ENCODE peak calls at places on chromosome 21, in six cellular contexts. Y is upper lobe of right lung, R is OCI-LY7, X is ovary, J is hepatocyte, U is HL-60. E is an unnamed sample.

GRCh38 chr21:41032536-41032935 is 135.4 kb upstream of the BACE2 start:
- DNase-seq in J (no peak), X (no peak), R (no peak), Y (no peak), U (no peak), E (no peak)

GRCh38 chr21:42193721-42194120 is 25.2 kb upstream of the ABCG1 start:
- DNase-seq in J (no peak), Y (no peak), U (no peak), X (no peak), R (no peak), E (no peak)

GRCh38 chr21:39531777-39532333 is 80.1 kb downstream of the SH3BGR start:
- DNase-seq in J (no peak), Y (no peak), X (no peak), R (no peak), U (no peak), E (no peak)

GRCh38 chr21:14088391-14088790 is 122.4 kb downstream of the LIPI start:
- DNase-seq in X (no peak), J (no peak), Y (no peak), R (no peak), U (no peak), E (no peak)

GRCh38 chr21:21188513-21189188 is 190.4 kb downstream of the NCAM2 start:
- DNase-seq in X (no peak), U (no peak), Y (no peak), R (no peak), J (no peak), E (no peak)

GRCh38 chr21:37063433-37063832 is 9.4 kb downstream of the PIGP start:
- DNase-seq in J (no peak), Y (no peak), R (no peak), X (no peak), U (no peak), E (no peak)

GRCh38 chr21:39051561-39051949 is 131.7 kb downstream of the PSMG1 start:
- DNase-seq in J (no peak), R (no peak), X (no peak), U (no peak), Y (no peak), E (peak; percentile 37)

GRCh38 chr21:29613877-29614276 is 315.2 kb downstream of the BACH1 start:
- DNase-seq in Y (no peak), X (no peak), U (no peak), R (no peak), J (no peak), E (no peak)

GRCh38 chr21:28635541-28635940 is 357.1 kb downstream of the LTN1 start:
- DNase-seq in J (no peak), R (no peak), Y (no peak), X (no peak), U (no peak), E (no peak)

GRCh38 chr21:16674949-16675348 is 837.9 kb upstream of the CXADR start:
- DNase-seq in U (no peak), X (no peak), J (no peak), R (no peak), Y (no peak), E (no peak)

GRCh38 chr21:39318091-39318959 is 4.9 kb upstream of the BRWD1 start:
- DNase-seq in X (no peak), Y (no peak), U (no peak), R (peak; percentile 51), J (no peak), E (no peak)

GRCh38 chr21:45836694-45837670 is 144.6 kb upstream of the COL6A1 start:
- DNase-seq in J (no peak), Y (no peak), X (no peak), U (no peak), R (no peak), E (no peak)

GRCh38 chr21:42162831-42163510 is 56.0 kb upstream of the ABCG1 start:
- DNase-seq in U (no peak), Y (peak; percentile 45), X (peak; percentile 4), J (no peak), R (peak; percentile 47), E (no peak)

GRCh38 chr21:25638634-25639166 is 358 bp upstream of the JAM2 start:
- DNase-seq in U (no peak), J (no peak), Y (no peak), X (no peak), R (peak; percentile 13), E (no peak)

GRCh38 chr21:39676054-39676771 is 63.5 kb downstream of the B3GALT5 start:
- DNase-seq in R (no peak), X (no peak), J (peak; percentile 73), U (no peak), Y (no peak), E (peak; percentile 41)

GRCh38 chr21:43211085-43212071 is 42.6 kb downstream of the CRYAA start:
- DNase-seq in J (peak; percentile 71), X (no peak), R (peak; percentile 20), U (no peak), Y (peak; percentile 88), E (no peak)
- TF ChIP-seq CTCF in J (peak; percentile 26), X (no peak), R (peak; percentile 35), U (no peak), Y (peak; percentile 48), E (peak; percentile 62)

GRCh38 chr21:33964706-33965325 is 49.2 kb upstream of the ATP5PO start:
- DNase-seq in X (no peak), Y (no peak), J (no peak), R (no peak), U (no peak), E (no peak)

GRCh38 chr21:33963848-33964555 is 48.4 kb upstream of the ATP5PO start:
- DNase-seq in X (no peak), Y (no peak), U (no peak), R (no peak), J (no peak), E (no peak)

GRCh38 chr21:33968082-33968997 is 52.7 kb upstream of the ATP5PO start:
- DNase-seq in J (peak; percentile 40), U (no peak), Y (no peak), R (peak; percentile 80), X (no peak), E (peak; percentile 64)

GRCh38 chr21:33967086-33967571 is 51.5 kb upstream of the ATP5PO start:
- DNase-seq in Y (no peak), X (no peak), J (no peak), R (no peak), U (no peak), E (no peak)

GRCh38 chr21:33966324-33966949 is 50.8 kb upstream of the ATP5PO start:
- DNase-seq in R (no peak), X (no peak), U (no peak), J (no peak), Y (no peak), E (no peak)
- H3K4me3 ChIP-seq in R (no peak overlapping the region), X (no peak overlapping the region), U (no peak overlapping the region), J (no peak overlapping the region), Y (no peak overlapping the region), E (no peak overlapping the region)

GRCh38 chr21:32844653-32845443 is 73.3 kb upstream of the PAXBP1 start:
- DNase-seq in Y (no peak), J (peak; percentile 19), R (no peak), X (no peak), U (peak; percentile 52), E (peak; percentile 50)
- H3K27ac ChIP-seq in Y (no peak overlapping the region), J (no peak overlapping the region), R (no peak overlapping the region), X (no peak overlapping the region), U (no peak overlapping the region), E (no peak overlapping the region)

DNA sequence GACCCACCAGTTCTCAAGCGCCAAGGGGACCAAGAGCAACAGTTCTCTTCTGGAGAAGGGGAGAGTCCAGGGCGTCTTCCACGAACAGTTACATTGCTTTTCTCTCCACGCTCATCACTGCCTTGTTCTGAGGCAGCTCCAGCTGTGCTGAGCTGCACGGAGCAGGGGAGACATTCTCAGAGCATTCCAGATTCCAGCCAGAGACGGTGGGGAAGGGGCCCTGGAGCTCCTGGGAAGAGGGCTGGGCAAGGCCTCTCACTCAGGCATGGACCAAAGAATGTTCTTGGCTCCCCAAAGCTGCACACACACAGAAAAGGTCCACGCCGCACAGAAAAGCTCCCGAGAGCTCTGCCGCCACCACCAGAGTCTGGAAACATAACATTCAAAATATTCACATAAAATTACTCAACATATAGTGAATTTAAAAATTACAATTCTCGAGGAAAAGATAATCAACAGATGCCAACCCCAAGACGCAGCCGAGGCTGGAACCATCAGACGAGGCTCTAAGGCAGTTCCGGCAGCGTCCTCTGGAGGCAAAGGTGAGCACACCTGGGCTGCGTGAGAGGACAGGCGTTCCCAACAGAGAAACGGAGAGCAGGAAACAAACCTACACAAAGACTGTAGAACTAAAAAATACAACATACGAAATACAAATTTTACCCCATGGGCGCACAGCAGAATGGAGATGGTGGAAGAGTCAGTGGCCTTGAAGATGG is 40.5 kb downstream of the UBE2G2 start:
- DNase-seq in U (no peak), J (peak; percentile 59), X (no peak), R (peak; percentile 45), Y (no peak), E (no peak)
- TF ChIP-seq CTCF in U (no peak), J (peak; percentile 33), X (no peak), R (peak; percentile 77), Y (peak; percentile 25), E (peak; percentile 49)

GRCh38 chr21:33948096-33948950 is 32.7 kb upstream of the ATP5PO start:
- DNase-seq in Y (peak; percentile 72), U (no peak), R (peak; percentile 84), J (peak; percentile 84), X (peak; percentile 32), E (no peak)
- H3K4me3 ChIP-seq in Y (peak overlapping the region; percentile 17), U (no peak overlapping the region), R (peak overlapping the region; percentile 21), J (no peak overlapping the region), X (no peak overlapping the region), E (peak overlapping the region; percentile 36)

GRCh38 chr21:26844258-26845065 is 747 bp downstream of the ADAMTS1 start:
- DNase-seq in R (no peak), Y (peak; percentile 74), X (peak; percentile 68), J (peak; percentile 71), U (no peak), E (peak; percentile 21)
- H3K27ac ChIP-seq in R (no peak overlapping the region), Y (peak overlapping the region; percentile 94), X (peak overlapping the region; percentile 96), J (peak overlapping the region; percentile 98), U (no peak overlapping the region), E (peak overlapping the region; percentile 78)

DNA sequence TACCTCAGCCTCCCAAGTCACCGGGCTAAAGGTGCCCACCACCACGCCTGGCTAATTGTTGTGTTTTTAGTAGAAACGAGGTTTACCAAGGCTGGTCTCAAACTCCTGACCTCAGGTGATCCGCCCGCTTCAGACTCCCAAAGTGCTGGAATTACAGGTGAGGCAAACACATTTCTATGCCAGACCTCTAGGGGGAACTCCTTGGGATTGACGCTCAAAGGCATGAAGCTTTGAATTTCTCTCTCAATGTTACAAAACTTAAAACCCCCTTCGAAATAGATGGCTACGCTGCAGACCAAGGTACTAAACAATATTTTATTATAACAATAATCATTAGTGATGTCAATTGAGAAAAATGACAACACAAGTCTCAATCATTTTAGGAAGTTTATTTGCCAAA is 330.0 kb downstream of the SETD4 start:
- DNase-seq in Y (no peak), J (no peak), U (no peak), X (no peak), R (no peak), E (no peak)
- TF ChIP-seq CTCF in Y (no peak), J (no peak), U (no peak), X (no peak), R (no peak), E (no peak)

DNA sequence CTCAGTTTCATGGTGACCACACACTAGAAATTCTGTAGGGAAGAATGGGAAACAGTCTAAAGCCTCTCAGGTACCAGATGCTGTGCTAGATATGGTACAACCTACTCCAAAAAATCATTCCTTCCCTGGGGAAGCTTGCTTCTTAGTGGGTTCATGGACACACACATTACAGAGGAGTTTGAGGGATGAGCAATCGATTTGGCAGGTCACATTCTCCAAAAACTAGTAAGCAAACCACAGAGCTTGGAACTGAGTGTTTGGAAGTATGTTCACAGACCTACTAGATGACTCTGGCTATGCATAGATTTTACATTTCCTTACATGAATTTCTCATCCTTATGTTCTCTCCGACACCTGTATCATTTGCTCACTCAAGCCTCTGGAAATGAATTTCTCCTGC is 10.8 kb downstream of the EVA1C start:
- DNase-seq in Y (no peak), U (no peak), R (no peak), X (no peak), J (no peak), E (peak; percentile 84)
- H3K4me3 ChIP-seq in Y (no peak overlapping the region), U (no peak overlapping the region), R (no peak overlapping the region), X (no peak overlapping the region), J (no peak overlapping the region), E (no peak overlapping the region)

E was measured in brain microvascular endothelial cell.